ENCODE peak calls at places on chromosomes 6 and 20, in six cellular contexts. S is effector memory CD4-positive, alpha-beta T cell; K is fibroblast of lung; D is H7; P is thoracic aorta; F is psoas muscle. V is an unnamed sample. For H3K36me3, the result is how much of the 10 kb centered on the place peaks cover.

GRCh38 chr6:36479256-36479655 is 36.5 kb downstream of the KCTD20 start:
- DNase-seq in K (no peak), S (no peak), P (no peak), F (no peak), D (no peak), V (no peak)

GRCh38 chr6:18141805-18142590 is 12.9 kb downstream of the TPMT start:
- DNase-seq in P (no peak), K (no peak), D (no peak), S (no peak), F (no peak), V (no peak)

GRCh38 chr6:5599112-5599511 is 337.8 kb downstream of the FARS2 start:
- DNase-seq in S (no peak), P (no peak), F (no peak), D (no peak), K (no peak), V (no peak)

GRCh38 chr6:167094820-167095637 is 27.9 kb upstream of the CCR6 start:
- DNase-seq in K (no peak), P (no peak), F (no peak), D (no peak), S (no peak), V (peak)

GRCh38 chr6:165245287-165245686 is 64.1 kb downstream of the C6orf118 start:
- DNase-seq in K (no peak), S (no peak), D (no peak), P (no peak), F (no peak), V (no peak)

GRCh38 chr6:132995432-132995831 is 181.1 kb downstream of the RPS12 start:
- DNase-seq in F (peak), K (no peak), D (no peak), S (no peak), P (no peak), V (no peak)

GRCh38 chr6:34679552-34680255 is 16.9 kb downstream of the ILRUN start:
- DNase-seq in S (no peak), F (no peak), K (peak), P (no peak), D (no peak), V (no peak)

GRCh38 chr6:3808759-3809514 is 40.2 kb upstream of the FAM50B start:
- DNase-seq in D (no peak), F (peak), P (peak), K (peak), S (no peak), V (no peak)

GRCh38 chr6:158769696-158770446 is 49.3 kb downstream of the EZR start:
- DNase-seq in K (no peak), S (no peak), P (no peak), D (peak), F (peak), V (no peak)

GRCh38 chr6:136334853-136335252 is 45.2 kb upstream of the BCLAF1 start:
- DNase-seq in D (peak), K (no peak), P (no peak), F (no peak), S (no peak), V (no peak)

GRCh38 chr6:106519460-106520394 is 109.6 kb downstream of the RTN4IP1 start:
- DNase-seq in P (no peak), K (peak), S (peak), F (no peak), D (no peak), V (peak)

GRCh38 chr6:8530775-8531435 is 95.6 kb upstream of the SLC35B3 start:
- DNase-seq in S (no peak), P (no peak), F (no peak), K (peak), D (no peak), V (no peak)

GRCh38 chr6:165184192-165184979 is 125.0 kb downstream of the C6orf118 start:
- DNase-seq in F (no peak), K (no peak), P (no peak), D (no peak), S (no peak), V (no peak)

GRCh38 chr6:112886415-112886814 is 539.3 kb downstream of the RFPL4B start:
- DNase-seq in K (no peak), P (no peak), S (no peak), F (no peak), D (no peak), V (no peak)

GRCh38 chr20:1490643-1491042 is 577 bp downstream of the SIRPB2 start:
- DNase-seq in K (no peak), S (no peak), P (no peak), D (no peak), F (no peak), V (no peak)

GRCh38 chr20:4064118-4064962 is 49.0 kb upstream of the RNF24 start:
- DNase-seq in S (no peak), D (peak), P (peak), K (peak), F (peak), V (no peak)

GRCh38 chr6:80209434-80209833 is 103.0 kb downstream of the BCKDHB start:
- DNase-seq in S (no peak), D (no peak), K (no peak), P (no peak), F (no peak), V (no peak)

GRCh38 chr6:3193102-3193837 is 34.2 kb downstream of the TUBB2B start:
- DNase-seq in P (no peak), F (no peak), D (peak), K (no peak), S (no peak), V (no peak)

GRCh38 chr6:140001851-140002301 is 627.4 kb upstream of the CITED2 start:
- DNase-seq in D (no peak), P (no peak), F (no peak), S (no peak), K (peak), V (no peak)

GRCh38 chr20:11271319-11271718 is 597.5 kb upstream of the JAG1 start:
- DNase-seq in P (no peak), D (peak), F (no peak), S (no peak), K (no peak), V (no peak)

GRCh38 chr20:10639051-10639761 is 34.6 kb downstream of the JAG1 start:
- DNase-seq in D (no peak), K (peak), S (no peak), F (no peak), P (no peak), V (no peak)

GRCh38 chr6:166542580-166542912 is 43.9 kb downstream of the RAMACL start:
- DNase-seq in F (no peak), S (no peak), D (peak), P (no peak), K (no peak), V (no peak)

GRCh38 chr6:155187994-155188706 is 75.7 kb upstream of the CLDN20 start:
- DNase-seq in P (no peak), K (peak), S (no peak), D (no peak), F (no peak), V (no peak)

GRCh38 chr6:147287869-147288271 is 83.7 kb downstream of the STXBP5 start:
- DNase-seq in S (no peak), K (peak), P (no peak), F (no peak), D (no peak), V (no peak)

GRCh38 chr6:7075341-7075740 is 32.4 kb upstream of the RREB1 start:
- DNase-seq in K (no peak), D (no peak), F (no peak), P (no peak), S (no peak), V (no peak)

GRCh38 chr6:79313254-79313653 is 78.8 kb upstream of the HMGN3 start:
- DNase-seq in F (no peak), P (no peak), S (no peak), D (no peak), K (no peak), V (no peak)

GRCh38 chr20:51169813-51170212 is 146.9 kb upstream of the KCNG1 start:
- DNase-seq in S (no peak), P (no peak), D (no peak), F (no peak), K (no peak), V (no peak)

GRCh38 chr6:150005761-150006651 is 19.3 kb downstream of the RAET1L start:
- DNase-seq in P (no peak), S (no peak), F (no peak), K (no peak), D (no peak), V (no peak)

GRCh38 chr6:52420668-52421358 is 671 bp downstream of the EFHC1 start:
- DNase-seq in D (no peak), K (peak), F (no peak), P (no peak), S (no peak), V (no peak)

GRCh38 chr6:22184371-22184770 is 112.5 kb downstream of the PRL start:
- DNase-seq in P (no peak), K (no peak), S (no peak), D (no peak), F (no peak), V (no peak)

GRCh38 chr20:23308024-23308423 is 42.6 kb upstream of the NXT1 start:
- DNase-seq in D (no peak), S (no peak), K (no peak), F (no peak), P (no peak), V (no peak)

GRCh38 chr20:23311932-23312331 is 38.7 kb upstream of the NXT1 start:
- DNase-seq in D (no peak), F (no peak), P (no peak), S (no peak), K (no peak), V (no peak)

GRCh38 chr20:23309781-23310180 is 40.8 kb upstream of the NXT1 start:
- DNase-seq in F (no peak), P (no peak), S (no peak), K (no peak), D (no peak), V (no peak)

GRCh38 chr20:23305098-23305497 is 45.5 kb upstream of the NXT1 start:
- DNase-seq in F (no peak), D (no peak), P (no peak), S (no peak), K (peak), V (no peak)

DNA sequence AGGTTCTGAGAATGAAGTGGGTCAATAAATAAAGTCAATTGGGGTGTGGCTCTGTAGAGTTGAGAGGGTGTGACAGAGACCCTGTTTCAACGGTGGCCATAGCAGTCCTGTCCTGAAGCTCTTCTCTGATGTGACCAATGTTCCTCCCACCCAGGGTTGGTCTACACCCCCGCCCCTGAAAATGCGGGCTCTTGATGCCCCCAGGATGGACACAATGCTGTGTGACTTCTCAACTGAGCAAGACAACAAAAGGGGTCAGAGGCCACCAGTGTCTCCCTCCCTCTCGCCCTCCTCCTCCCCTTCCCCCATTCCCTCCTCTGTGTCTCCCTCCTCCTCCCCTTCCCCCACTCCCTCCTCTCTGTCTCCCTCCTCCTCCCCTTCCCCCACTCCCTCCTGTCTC is 41.7 kb upstream of the NXT1 start:
- DNase-seq in P (no peak), K (no peak), S (no peak), D (no peak), F (no peak), V (no peak)
- H3K36me3 ChIP-seq in P (under half), K (under half), S (under half), D (under half), F (under half), V (under half)

GRCh38 chr6:83168556-83168955 is 24.5 kb downstream of the PGM3 start:
- DNase-seq in D (no peak), P (no peak), F (no peak), S (no peak), K (no peak), V (no peak)
- H3K36me3 ChIP-seq in D (under half), P (half or more), F (half or more), S (half or more), K (under half), V (under half)

DNA sequence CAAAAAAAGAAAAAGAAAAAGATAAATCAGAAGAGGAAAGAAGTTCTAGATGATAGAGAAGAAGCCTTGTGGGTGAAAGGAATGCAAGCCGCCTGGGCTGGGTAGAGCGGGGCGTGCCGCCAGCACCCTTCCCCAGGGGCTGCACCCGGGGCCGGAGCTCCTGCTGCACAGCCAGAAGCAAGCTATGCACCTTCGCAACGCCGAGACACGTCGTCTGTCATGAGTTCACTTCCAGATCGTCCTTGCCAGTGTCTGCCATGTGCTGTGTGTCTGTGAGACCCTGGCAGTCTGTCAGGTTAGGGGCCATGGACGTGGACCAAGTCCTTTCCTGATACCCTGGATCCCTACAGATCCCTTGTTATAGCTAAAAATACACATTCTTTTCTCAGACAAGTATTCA is 25.5 kb upstream of the ADRM1 start:
- DNase-seq in S (no peak), F (no peak), K (no peak), P (no peak), D (no peak), V (no peak)
- H3K36me3 ChIP-seq in S (half or more), F (half or more), K (under half), P (half or more), D (under half), V (under half)

GRCh38 chr6:20847904-20848303 is 313.6 kb downstream of the CDKAL1 start:
- DNase-seq in S (no peak), P (no peak), F (no peak), D (no peak), K (no peak), V (no peak)
- H3K36me3 ChIP-seq in S (under half), P (under half), F (under half), D (under half), K (under half), V (under half)

GRCh38 chr6:31530659-31531058 is 1.9 kb downstream of the MCCD1 start:
- DNase-seq in S (no peak), D (no peak), F (no peak), K (no peak), P (no peak), V (no peak)

GRCh38 chr6:31531162-31531561 is 2.4 kb downstream of the MCCD1 start:
- DNase-seq in D (no peak), P (no peak), K (no peak), S (no peak), F (no peak), V (no peak)

GRCh38 chr6:31528307-31528777 is 420 bp upstream of the MCCD1 start:
- DNase-seq in K (no peak), P (no peak), D (no peak), S (no peak), F (no peak), V (no peak)

GRCh38 chr6:31528821-31529328 is at the start of gene MCCD1:
- DNase-seq in S (no peak), K (no peak), D (peak), P (no peak), F (no peak), V (no peak)

GRCh38 chr6:31529329-31530150 is 778 bp downstream of the MCCD1 start:
- DNase-seq in P (no peak), S (no peak), D (peak), K (no peak), F (no peak), V (no peak)
- H3K36me3 ChIP-seq in P (under half), S (half or more), D (under half), K (under half), F (half or more), V (under half)

GRCh38 chr6:16153451-16153850 is 24.6 kb downstream of the MYLIP start:
- DNase-seq in D (no peak), P (no peak), S (no peak), F (no peak), K (no peak), V (no peak)
- H3K36me3 ChIP-seq in D (under half), P (under half), S (half or more), F (under half), K (under half), V (under half)

V was measured in GM06990.